ENCODE peak calls at places on chromosomes 12 and 14, in four cellular contexts. D, C, U and K are unnamed samples.

GRCh38 chr12:67911293-67911637 is 78.0 kb upstream of the IFNG-AS1 start:
- DNase-seq in D (no peak), C (no peak), U (no peak), K (no peak)

GRCh38 chr12:127588224-127588623 is 678.7 kb upstream of the TMEM132C start:
- DNase-seq in D (peak), C (no peak), U (peak), K (no peak)

GRCh38 chr14:102292446-102292845 is 12.5 kb downstream of the MOK start:
- DNase-seq in D (no peak), C (no peak), U (no peak), K (no peak)

GRCh38 chr12:50404307-50404706 is 3.6 kb downstream of the LARP4 start:
- DNase-seq in D (no peak), C (no peak), U (no peak), K (no peak)

GRCh38 chr14:103894034-103894722 is 34.1 kb upstream of the TDRD9 start:
- DNase-seq in D (no peak), C (no peak), U (no peak), K (no peak)

GRCh38 chr12:91817512-91817911 is 328.1 kb downstream of the BTG1 start:
- DNase-seq in D (peak), C (no peak), U (no peak), K (peak)

GRCh38 chr14:30681752-30682355 is 59.7 kb downstream of the SCFD1 start:
- DNase-seq in D (peak), C (no peak), U (no peak), K (peak)

GRCh38 chr12:2461645-2462044 is 333.1 kb upstream of the FKBP4 start:
- DNase-seq in D (no peak), C (no peak), U (no peak), K (no peak)

GRCh38 chr12:62750941-62751843 is 183.8 kb downstream of the PPM1H start:
- DNase-seq in D (no peak), C (no peak), U (no peak), K (peak)

GRCh38 chr12:113271853-113272561 is 50.7 kb downstream of the TPCN1 start:
- DNase-seq in D (peak), C (peak), U (peak), K (peak)

GRCh38 chr14:38143651-38144505 is 63.8 kb upstream of the SSTR1 start:
- DNase-seq in D (peak), C (no peak), U (peak), K (peak)

GRCh38 chr12:116924558-116925453 is 14.1 kb downstream of the FBXW8 start:
- DNase-seq in D (peak), C (no peak), U (peak), K (peak)

GRCh38 chr12:2609020-2609419 is 185.8 kb upstream of the FKBP4 start:
- DNase-seq in D (no peak), C (no peak), U (no peak), K (no peak)

GRCh38 chr14:68784298-68784910 is 8.5 kb downstream of the ZFP36L1 start:
- DNase-seq in D (peak), C (no peak), U (no peak), K (peak)

GRCh38 chr14:91310620-91311283 is 66.2 kb upstream of the GPR68 start:
- DNase-seq in D (no peak), C (no peak), U (no peak), K (no peak)

GRCh38 chr12:31605531-31605930 is 14.6 kb upstream of the DENND5B start:
- DNase-seq in D (no peak), C (no peak), U (no peak), K (no peak)

GRCh38 chr12:113860059-113860820 is 105.9 kb downstream of the RBM19 start:
- DNase-seq in D (no peak), C (no peak), U (no peak), K (no peak)

GRCh38 chr12:66035289-66035961 is 95.1 kb downstream of the LLPH start:
- DNase-seq in D (peak), C (no peak), U (no peak), K (peak)

GRCh38 chr14:67636361-67636919 is 16.7 kb downstream of the ARG2 start:
- DNase-seq in D (no peak), C (no peak), U (no peak), K (peak)

GRCh38 chr12:116592116-116592637 is 33.0 kb downstream of the MAP1LC3B2 start:
- DNase-seq in D (no peak), C (no peak), U (no peak), K (no peak)

GRCh38 chr12:116320839-116321238 is 43.3 kb upstream of the MED13L start:
- DNase-seq in D (peak), C (no peak), U (no peak), K (peak)

GRCh38 chr14:88934231-88934898 is 109.9 kb downstream of the TTC8 start:
- DNase-seq in D (no peak), C (no peak), U (peak), K (no peak)

GRCh38 chr14:92692822-92693226 is 55.6 kb downstream of the LGMN start:
- DNase-seq in D (peak), C (peak), U (no peak), K (peak)

GRCh38 chr14:105842105-105842504 is 315.7 kb downstream of the TMEM121 start:
- DNase-seq in D (no peak), C (no peak), U (no peak), K (no peak)

GRCh38 chr12:132771126-132771838 is 9.7 kb upstream of the ANKLE2 start:
- DNase-seq in D (peak), C (no peak), U (no peak), K (no peak)

GRCh38 chr12:96408993-96409392 is 8.8 kb upstream of the CDK17 start:
- DNase-seq in D (no peak), C (no peak), U (no peak), K (no peak)

GRCh38 chr14:95533391-95533821 is 1.4 kb upstream of the GLRX5 start:
- DNase-seq in D (peak), C (no peak), U (no peak), K (no peak)

GRCh38 chr14:52355016-52355430 is 40.9 kb downstream of the PTGER2 start:
- DNase-seq in D (peak), C (no peak), U (peak), K (peak)

GRCh38 chr12:107379852-107380567 is 286.7 kb upstream of the CRY1 start:
- DNase-seq in D (peak), C (no peak), U (no peak), K (peak)

GRCh38 chr12:98053202-98053601 is 462.2 kb upstream of the TMPO start:
- DNase-seq in D (no peak), C (no peak), U (no peak), K (no peak)

GRCh38 chr12:73833746-73834145 is 703.9 kb upstream of the ATXN7L3B start:
- DNase-seq in D (no peak), C (no peak), U (no peak), K (no peak)

GRCh38 chr14:57833304-57833703 is 32.6 kb downstream of the SLC35F4 start:
- DNase-seq in D (peak), C (no peak), U (peak), K (peak)

GRCh38 chr12:12839886-12840285 is 26.7 kb downstream of the DDX47 start:
- DNase-seq in D (peak), C (peak), U (peak), K (peak)

GRCh38 chr12:75812341-75813018 is 219.1 kb downstream of the PHLDA1 start:
- DNase-seq in D (peak), C (no peak), U (peak), K (no peak)

GRCh38 chr12:131272415-131272814 is 318.7 kb downstream of the ADGRD1 start:
- DNase-seq in D (no peak), C (no peak), U (no peak), K (no peak)

GRCh38 chr12:105204916-105205315 is 31.1 kb downstream of the APPL2 start:
- DNase-seq in D (peak), C (no peak), U (peak), K (peak)

GRCh38 chr12:126734738-126735137 is 1532.2 kb upstream of the TMEM132C start:
- DNase-seq in D (no peak), C (no peak), U (no peak), K (no peak)

GRCh38 chr14:99737956-99738667 is 54.0 kb downstream of the CYP46A1 start:
- DNase-seq in D (no peak), C (peak), U (no peak), K (no peak)
- H3K4me3 ChIP-seq in D (no peak), C (peak), U (peak), K (peak)

DNA sequence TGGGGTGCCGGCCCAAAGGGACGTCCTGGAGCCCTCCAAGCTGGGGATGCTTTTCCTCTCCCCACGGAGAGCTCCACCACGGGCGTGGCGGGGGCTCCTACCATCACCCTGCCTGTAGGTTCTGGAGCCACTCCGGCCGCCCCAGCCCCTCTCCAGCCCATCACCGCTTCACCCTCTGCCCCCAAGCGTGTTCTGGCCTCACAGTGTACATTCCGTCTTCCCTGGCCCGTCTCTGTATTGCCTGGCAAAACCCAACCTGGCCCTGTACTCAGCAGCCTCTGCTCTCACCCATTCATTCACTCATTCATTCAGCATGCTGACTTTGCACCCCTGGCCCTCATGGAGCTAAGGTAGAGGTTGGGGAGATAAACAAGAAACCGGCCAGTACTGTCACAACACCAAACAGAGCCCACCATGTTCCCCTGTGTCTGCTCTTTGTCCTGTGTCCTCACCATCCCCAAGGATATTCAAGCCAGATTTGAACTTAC is 20.3 kb downstream of the SLC25A29 start:
- DNase-seq in D (no peak), C (no peak), U (no peak), K (no peak)
- H3K4me3 ChIP-seq in D (peak), C (no peak), U (peak), K (peak)

GRCh38 chr12:8123124-8123888 is at the start of gene CLEC4A:
- DNase-seq in D (no peak), C (no peak), U (no peak), K (no peak)
- H3K4me3 ChIP-seq in D (no peak), C (no peak), U (no peak), K (no peak)

GRCh38 chr12:49368240-49368600 is 958 bp downstream of the SPATS2 start:
- DNase-seq in D (no peak), C (no peak), U (no peak), K (peak)
- H3K4me3 ChIP-seq in D (peak), C (peak), U (peak), K (peak)

GRCh38 chr12:110536834-110537604 is 34.9 kb downstream of the RAD9B start:
- DNase-seq in D (no peak), C (no peak), U (no peak), K (peak)
- H3K4me3 ChIP-seq in D (no peak), C (no peak), U (no peak), K (no peak)

DNA sequence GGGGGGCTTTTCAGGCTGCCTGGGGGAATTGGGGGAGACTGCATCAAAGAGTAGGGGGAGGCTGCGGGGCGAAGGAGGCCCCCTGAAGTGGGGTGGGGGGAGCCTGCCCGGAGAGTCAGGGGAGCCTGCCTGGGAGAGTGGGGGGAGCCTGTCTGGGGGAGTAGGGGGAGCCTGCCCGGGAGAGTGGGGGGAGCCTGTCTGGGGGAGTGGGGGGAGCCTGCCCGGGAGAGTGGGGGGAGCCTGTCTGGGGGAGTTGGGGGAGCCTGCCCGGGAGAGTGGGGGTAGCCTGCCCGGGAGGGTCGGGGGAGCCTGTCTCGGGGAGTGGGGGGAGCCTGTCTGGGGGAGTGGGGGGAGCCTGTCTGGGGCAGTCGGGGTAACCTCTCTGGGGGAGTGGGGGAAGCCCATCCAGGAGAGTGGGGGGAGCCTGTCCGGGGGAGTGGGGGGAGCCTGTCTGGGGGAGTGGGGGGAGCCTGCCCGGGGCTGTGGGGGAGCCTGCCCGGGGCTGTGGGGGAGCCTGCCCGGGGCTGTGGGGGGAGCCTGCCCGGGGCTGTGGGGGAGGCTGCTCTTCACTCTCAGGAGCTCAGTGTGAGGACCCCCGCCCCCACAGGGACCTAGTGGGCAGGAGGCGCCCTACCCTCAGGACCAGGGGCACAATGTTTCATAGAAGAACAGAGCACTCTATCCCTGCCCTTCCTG is 6.5 kb upstream of the DEGS2 start:
- DNase-seq in D (no peak), C (no peak), U (no peak), K (no peak)
- H3K4me3 ChIP-seq in D (no peak), C (no peak), U (no peak), K (no peak)

GRCh38 chr14:97410667-97411286 is 613.6 kb downstream of the VRK1 start:
- DNase-seq in D (no peak), C (no peak), U (no peak), K (peak)

GRCh38 chr14:97413991-97414717 is 617.0 kb downstream of the VRK1 start:
- DNase-seq in D (no peak), C (no peak), U (no peak), K (no peak)

GRCh38 chr14:97414718-97415098 is 617.5 kb downstream of the VRK1 start:
- DNase-seq in D (no peak), C (no peak), U (no peak), K (no peak)

GRCh38 chr14:97411938-97412612 is 614.9 kb downstream of the VRK1 start:
- DNase-seq in D (no peak), C (no peak), U (no peak), K (no peak)

GRCh38 chr14:97412933-97413574 is 615.9 kb downstream of the VRK1 start:
- DNase-seq in D (no peak), C (no peak), U (no peak), K (no peak)
- H3K4me3 ChIP-seq in D (no peak), C (no peak), U (no peak), K (no peak)

GRCh38 chr12:102960766-102961487 is 3.5 kb downstream of the ASCL1 start:
- DNase-seq in D (no peak), C (no peak), U (no peak), K (no peak)
- H3K4me3 ChIP-seq in D (no peak), C (no peak), U (no peak), K (no peak)

DNA sequence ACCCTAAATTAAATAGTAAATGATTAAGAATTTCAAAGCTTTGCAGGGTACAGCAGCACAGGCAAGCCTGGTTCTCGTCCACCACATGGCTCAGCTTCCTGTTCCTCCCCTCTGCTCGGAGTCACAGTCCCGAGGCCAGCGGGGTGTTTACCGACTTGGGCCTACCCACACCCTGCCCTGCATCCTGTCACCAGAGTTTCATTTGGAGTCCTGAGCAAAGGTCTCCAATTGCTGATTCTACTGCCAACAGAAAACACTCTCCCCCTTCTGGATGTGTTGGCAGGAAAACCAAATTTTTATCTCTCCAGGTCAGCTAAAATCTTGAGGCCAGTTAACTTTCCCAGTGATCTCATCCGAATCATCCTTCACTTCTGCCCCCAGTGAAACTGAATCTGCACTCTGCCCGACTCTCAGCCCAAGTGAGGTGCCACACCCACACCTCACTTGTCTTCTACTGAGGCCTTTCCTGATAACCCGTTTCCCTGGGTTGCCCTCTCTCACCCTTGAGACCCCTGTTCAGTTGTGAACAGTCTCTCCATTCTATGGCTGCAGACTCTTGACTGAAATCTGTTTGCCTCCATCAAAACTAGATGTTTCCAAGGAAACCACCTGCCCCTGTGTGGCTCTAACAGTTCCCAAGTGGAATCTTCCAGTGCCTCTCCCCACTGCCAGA is 71.2 kb downstream of the VCPKMT start:
- DNase-seq in D (peak), C (peak), U (peak), K (peak)
- H3K4me3 ChIP-seq in D (no peak), C (no peak), U (no peak), K (no peak)